ENCODE peak calls at places on chromosomes 2 and 18, in eight cellular contexts. J, O, H, V, X, L, Y and B are unnamed samples. For H3K9me3, the result is how much of the 10 kb centered on the place peaks cover.

GRCh38 chr2:30664761-30665358 is 142.4 kb downstream of the CAPN13 start:
- DNase-seq in J (no peak), O (peak), H (peak), V (no peak), X (peak), L (no peak), Y (no peak), B (no peak)

GRCh38 chr2:39646891-39647780 is 18.6 kb upstream of the TMEM178A start:
- DNase-seq in J (no peak), O (no peak), H (peak), V (no peak), X (no peak), L (no peak), Y (no peak), B (no peak)

GRCh38 chr18:49023281-49023937 is 72.6 kb upstream of the SMAD7 start:
- DNase-seq in J (no peak), O (peak), H (no peak), V (no peak), X (no peak), L (no peak), Y (no peak), B (no peak)

GRCh38 chr2:37168217-37168981 is 11.6 kb upstream of the EIF2AK2 start:
- DNase-seq in J (no peak), O (no peak), H (peak), V (no peak), X (peak), L (peak), Y (peak), B (peak)

GRCh38 chr18:12287684-12288405 is 20.2 kb upstream of the TUBB6 start:
- DNase-seq in J (peak), O (peak), H (peak), V (peak), X (peak), L (peak), Y (peak), B (peak)

GRCh38 chr2:160952462-160952861 is 207.8 kb upstream of the TANK start:
- DNase-seq in J (peak), O (peak), H (no peak), V (no peak), X (no peak), L (peak), Y (peak), B (peak)

GRCh38 chr2:218746960-218747359 is 35.0 kb upstream of the CYP27A1 start:
- DNase-seq in J (no peak), O (no peak), H (no peak), V (no peak), X (no peak), L (no peak), Y (no peak), B (peak)

GRCh38 chr18:55932675-55933074 is 344.7 kb upstream of the TCF4 start:
- DNase-seq in J (no peak), O (no peak), H (no peak), V (no peak), X (no peak), L (no peak), Y (no peak), B (no peak)

GRCh38 chr2:60551241-60552095 is 2.0 kb downstream of the BCL11A start:
- DNase-seq in J (no peak), O (peak), H (peak), V (no peak), X (no peak), L (peak), Y (peak), B (peak)

GRCh38 chr2:240966906-240967680 is 31.3 kb upstream of the SNED1 start:
- DNase-seq in J (peak), O (peak), H (no peak), V (no peak), X (no peak), L (no peak), Y (no peak), B (peak)

GRCh38 chr18:24049142-24049541 is 34.6 kb downstream of the TTC39C start:
- DNase-seq in J (no peak), O (no peak), H (no peak), V (no peak), X (no peak), L (no peak), Y (no peak), B (no peak)
- H3K9me3 ChIP-seq in J (under half), O (under half), H (under half), V (under half), X (under half), L (under half), Y (under half), B (under half)

GRCh38 chr2:89797320-89798038 is 1106.0 kb downstream of the RPIA start:
- DNase-seq in J (no peak), O (no peak), H (no peak), V (no peak), X (no peak), L (no peak), Y (no peak), B (no peak)
- H3K9me3 ChIP-seq in J (half or more), O (under half), H (half or more), V (under half), X (half or more), L (half or more), Y (under half), B (under half)

GRCh38 chr18:72588339-72588738 is 44.2 kb upstream of the CBLN2 start:
- DNase-seq in J (no peak), O (no peak), H (no peak), V (no peak), X (no peak), L (no peak), Y (no peak), B (no peak)

DNA sequence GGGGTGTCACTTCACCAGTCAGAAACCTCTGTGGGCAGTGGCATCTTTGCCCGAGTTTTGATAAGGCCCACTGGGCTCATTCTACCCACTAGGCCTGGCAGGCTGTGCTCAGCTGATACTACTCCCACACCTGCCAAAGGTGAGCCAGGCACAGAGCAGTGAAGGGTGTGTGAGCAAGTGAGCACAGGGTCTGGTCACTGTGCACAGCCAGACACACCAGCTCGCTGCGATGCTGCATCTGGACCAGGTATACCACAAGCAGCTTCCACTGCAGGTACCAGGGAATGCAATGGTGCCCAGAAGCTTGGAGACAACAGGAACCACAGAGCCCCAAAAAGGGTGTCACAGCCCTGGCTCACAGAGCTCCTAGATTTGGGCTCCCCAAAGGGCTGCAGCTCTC is 40.6 kb upstream of the CBLN2 start:
- DNase-seq in J (no peak), O (no peak), H (no peak), V (no peak), X (no peak), L (no peak), Y (no peak), B (no peak)
- H3K9me3 ChIP-seq in J (under half), O (under half), H (under half), V (under half), X (under half), L (under half), Y (under half), B (under half)

GRCh38 chr2:239919779-239920545 is 105.2 kb downstream of the NDUFA10 start:
- DNase-seq in J (no peak), O (no peak), H (peak), V (no peak), X (no peak), L (no peak), Y (no peak), B (peak)

GRCh38 chr2:239918749-239919148 is 106.4 kb downstream of the NDUFA10 start:
- DNase-seq in J (no peak), O (no peak), H (peak), V (no peak), X (no peak), L (no peak), Y (no peak), B (no peak)

GRCh38 chr2:239921843-239922242 is 103.3 kb downstream of the NDUFA10 start:
- DNase-seq in J (no peak), O (no peak), H (no peak), V (no peak), X (no peak), L (no peak), Y (no peak), B (no peak)

GRCh38 chr2:239917957-239918481 is 107.1 kb downstream of the NDUFA10 start:
- DNase-seq in J (no peak), O (no peak), H (no peak), V (no peak), X (no peak), L (no peak), Y (no peak), B (no peak)

DNA sequence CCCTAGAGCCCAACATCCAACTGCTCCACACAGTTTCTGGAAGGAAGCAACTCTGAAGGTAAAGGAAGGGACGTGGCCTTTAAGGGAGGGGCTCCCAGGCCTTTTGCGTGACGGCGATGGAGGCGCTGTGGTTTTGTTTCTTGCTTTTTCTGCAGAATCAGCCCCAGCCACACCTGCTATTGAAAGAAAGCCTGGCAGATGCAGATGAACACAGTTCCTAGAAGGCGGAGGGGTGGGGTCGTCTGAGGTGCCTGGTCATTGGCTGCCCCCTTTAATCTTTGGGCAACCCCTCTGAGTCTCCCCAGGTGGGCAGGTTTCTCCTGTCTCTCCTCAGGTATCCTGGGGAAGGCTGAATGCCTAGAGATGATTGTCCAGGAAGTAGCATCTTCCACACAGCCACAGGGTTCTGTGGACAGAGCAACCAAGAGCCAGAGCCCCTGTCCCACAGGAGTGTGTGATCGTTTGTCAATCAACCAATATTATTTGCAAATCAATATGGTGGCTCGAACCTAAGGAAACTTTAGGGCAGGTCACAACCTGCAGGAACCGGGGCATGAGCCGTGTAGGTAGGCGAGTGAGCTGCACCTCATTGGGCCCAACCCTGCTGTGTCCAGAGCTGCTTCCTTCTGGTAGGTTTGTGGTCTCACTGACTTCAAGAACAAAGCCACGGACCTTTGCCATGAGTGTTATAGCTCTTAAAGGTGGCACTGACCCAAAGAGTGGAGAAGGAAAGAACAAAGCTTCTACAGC is 104.4 kb downstream of the NDUFA10 start:
- DNase-seq in J (no peak), O (no peak), H (peak), V (no peak), X (no peak), L (no peak), Y (no peak), B (no peak)
- H3K9me3 ChIP-seq in J (under half), O (under half), H (under half), V (under half), X (under half), L (under half), Y (under half), B (under half)

GRCh38 chr2:387980-388421 is 100.1 kb upstream of the ALKAL2 start:
- DNase-seq in J (no peak), O (no peak), H (peak), V (no peak), X (no peak), L (no peak), Y (no peak), B (no peak)

GRCh38 chr2:383173-383572 is 95.3 kb upstream of the ALKAL2 start:
- DNase-seq in J (no peak), O (no peak), H (peak), V (no peak), X (no peak), L (peak), Y (peak), B (no peak)

GRCh38 chr2:383888-384287 is 96.0 kb upstream of the ALKAL2 start:
- DNase-seq in J (no peak), O (no peak), H (no peak), V (no peak), X (peak), L (no peak), Y (no peak), B (no peak)

GRCh38 chr2:385061-385460 is 97.2 kb upstream of the ALKAL2 start:
- DNase-seq in J (no peak), O (no peak), H (peak), V (no peak), X (no peak), L (no peak), Y (no peak), B (no peak)

DNA sequence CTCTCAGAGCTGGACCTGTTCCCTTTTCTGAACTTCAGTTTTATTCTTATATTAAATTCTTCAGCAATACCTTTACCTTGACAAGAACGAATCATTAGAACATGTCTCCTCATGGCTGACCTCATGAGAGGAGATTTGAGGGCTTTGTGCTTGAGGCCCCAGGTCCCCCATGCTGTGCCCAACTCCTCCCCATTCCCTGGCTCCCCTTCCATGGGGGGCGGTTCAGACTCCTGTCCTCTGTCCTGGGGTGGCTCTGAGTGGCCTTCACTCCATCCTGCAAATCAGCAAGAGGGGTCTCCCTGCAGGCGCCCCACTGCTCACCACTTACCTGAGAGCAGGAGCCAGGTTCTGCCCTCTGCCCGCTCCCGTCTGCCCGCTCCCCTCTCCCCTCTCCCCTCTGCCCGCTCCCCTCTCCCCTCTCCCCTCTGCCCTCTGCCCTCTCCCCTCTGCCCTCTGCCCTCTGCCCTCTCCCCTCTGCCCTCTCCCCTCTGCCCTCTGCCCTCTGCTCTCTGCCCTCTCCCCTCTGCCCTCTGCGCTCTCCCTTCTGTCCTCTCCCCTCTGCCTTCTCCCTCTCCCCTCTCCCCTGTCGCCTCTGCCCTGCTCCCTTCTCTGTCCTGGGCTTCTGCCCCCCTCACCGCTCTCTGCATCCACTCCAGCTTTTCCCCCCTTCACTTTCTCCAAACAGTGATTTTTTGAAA is 98.7 kb upstream of the ALKAL2 start:
- DNase-seq in J (no peak), O (no peak), H (peak), V (no peak), X (no peak), L (no peak), Y (no peak), B (no peak)
- H3K9me3 ChIP-seq in J (under half), O (under half), H (under half), V (under half), X (under half), L (under half), Y (under half), B (under half)

GRCh38 chr2:229193281-229193680 is 77.8 kb downstream of the PID1 start:
- DNase-seq in J (no peak), O (no peak), H (no peak), V (no peak), X (no peak), L (no peak), Y (no peak), B (no peak)

GRCh38 chr2:229195346-229195947 is 75.6 kb downstream of the PID1 start:
- DNase-seq in J (no peak), O (no peak), H (no peak), V (no peak), X (no peak), L (no peak), Y (no peak), B (no peak)

GRCh38 chr2:229199267-229199666 is 71.8 kb downstream of the PID1 start:
- DNase-seq in J (no peak), O (no peak), H (no peak), V (no peak), X (no peak), L (no peak), Y (no peak), B (no peak)

GRCh38 chr2:229191413-229191812 is 79.7 kb downstream of the PID1 start:
- DNase-seq in J (no peak), O (no peak), H (no peak), V (no peak), X (no peak), L (no peak), Y (no peak), B (no peak)

GRCh38 chr2:229196448-229196847 is 74.6 kb downstream of the PID1 start:
- DNase-seq in J (no peak), O (no peak), H (no peak), V (no peak), X (no peak), L (no peak), Y (no peak), B (no peak)
- H3K9me3 ChIP-seq in J (under half), O (under half), H (under half), V (under half), X (under half), L (under half), Y (under half), B (under half)

DNA sequence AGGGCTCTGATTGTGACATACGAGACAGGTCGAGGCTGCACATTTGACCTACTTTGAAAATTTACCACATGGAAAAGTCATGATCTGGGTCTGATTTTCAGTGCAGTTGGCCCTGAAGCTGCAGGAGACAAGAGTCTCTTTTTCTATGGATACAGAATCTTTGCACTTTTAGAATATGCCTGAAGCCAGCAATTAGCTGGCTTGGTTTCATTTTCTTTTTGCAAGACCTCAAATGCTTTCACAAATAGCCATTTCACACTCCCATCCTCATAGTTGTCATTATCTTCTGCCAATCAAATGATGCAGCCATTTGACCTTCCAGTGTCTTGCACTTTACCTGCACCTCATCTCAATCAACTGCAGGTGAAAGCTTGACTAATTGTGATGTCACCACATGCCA is 59.0 kb downstream of the GPR39 start:
- DNase-seq in J (no peak), O (no peak), H (no peak), V (no peak), X (no peak), L (no peak), Y (no peak), B (no peak)
- H3K9me3 ChIP-seq in J (under half), O (under half), H (under half), V (under half), X (under half), L (under half), Y (under half), B (under half)

GRCh38 chr18:14784133-14784532 is 36.2 kb downstream of the ANKRD30B start:
- DNase-seq in J (no peak), O (no peak), H (no peak), V (no peak), X (no peak), L (no peak), Y (no peak), B (no peak)

DNA sequence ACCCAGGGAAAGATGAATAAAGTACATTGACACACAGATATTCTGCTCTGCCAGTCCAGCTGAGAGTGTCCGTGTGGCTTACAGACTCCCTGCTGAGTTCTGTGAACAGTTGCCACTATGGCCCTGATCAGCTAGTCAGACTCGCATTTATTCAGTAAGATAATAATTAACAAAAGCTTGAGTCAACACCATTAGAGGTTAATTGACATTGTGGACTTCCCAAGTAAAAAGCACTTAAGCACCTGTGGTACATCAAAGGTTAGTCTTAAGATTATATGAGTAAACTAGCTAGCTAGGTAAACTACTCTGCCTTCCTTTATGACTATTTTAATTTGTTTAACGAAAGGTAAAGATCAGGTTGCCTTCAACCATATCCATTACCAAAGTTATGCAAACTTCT is 33.7 kb downstream of the ANKRD30B start:
- DNase-seq in J (no peak), O (no peak), H (no peak), V (no peak), X (no peak), L (no peak), Y (no peak), B (no peak)
- H3K9me3 ChIP-seq in J (under half), O (under half), H (half or more), V (under half), X (under half), L (under half), Y (under half), B (under half)

GRCh38 chr2:8954990-8955389 is 48.5 kb downstream of the MBOAT2 start:
- DNase-seq in J (no peak), O (no peak), H (no peak), V (no peak), X (no peak), L (no peak), Y (no peak), B (no peak)

GRCh38 chr2:8956789-8957188 is 46.7 kb downstream of the MBOAT2 start:
- DNase-seq in J (no peak), O (no peak), H (no peak), V (no peak), X (no peak), L (no peak), Y (no peak), B (no peak)

GRCh38 chr2:8957593-8957992 is 45.9 kb downstream of the MBOAT2 start:
- DNase-seq in J (no peak), O (no peak), H (no peak), V (no peak), X (no peak), L (no peak), Y (no peak), B (no peak)

GRCh38 chr2:8953525-8953924 is 50.0 kb downstream of the MBOAT2 start:
- DNase-seq in J (no peak), O (no peak), H (no peak), V (no peak), X (no peak), L (no peak), Y (no peak), B (no peak)
- H3K9me3 ChIP-seq in J (under half), O (under half), H (under half), V (under half), X (under half), L (under half), Y (under half), B (under half)

DNA sequence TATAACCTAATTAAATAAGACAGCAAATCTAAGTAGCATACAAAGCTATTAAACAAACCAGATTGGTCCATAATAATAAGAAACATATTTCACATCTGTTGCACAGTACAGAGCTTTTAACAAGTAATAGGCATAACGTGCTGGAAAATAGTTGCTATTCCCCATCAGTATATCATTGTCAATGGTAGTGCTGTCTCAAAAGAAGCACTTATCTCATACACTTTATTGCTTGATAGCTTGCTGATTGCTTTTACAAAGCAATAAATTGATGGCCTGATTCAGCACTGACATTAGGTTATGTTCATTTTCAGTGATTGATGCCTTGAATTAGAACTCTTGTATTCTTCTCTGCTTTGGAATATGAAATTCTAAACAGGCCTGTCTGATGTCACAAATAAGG is 641.7 kb downstream of the CBLN2 start:
- DNase-seq in J (no peak), O (no peak), H (no peak), V (no peak), X (no peak), L (no peak), Y (no peak), B (no peak)
- H3K9me3 ChIP-seq in J (under half), O (under half), H (under half), V (under half), X (under half), L (under half), Y (under half), B (under half)